ENCODE peak calls at places on chromosome 1, in six cellular contexts. E is K562, M is H1, R is GM12892, F is GM12878, H is HepG2. Q is an unnamed sample.

GRCh38 chr1:108346137-108346536 is 102.3 kb upstream of the NBPF4 start:
- DNase-seq in E (no peak), M (no peak), R (no peak), F (no peak), H (no peak), Q (no peak)

GRCh38 chr1:2969870-2970291 is 51.4 kb upstream of the ACTRT2 start:
- DNase-seq in E (no peak), M (no peak), R (no peak), F (no peak), H (no peak), Q (no peak)

GRCh38 chr1:212655668-212656440 is 43.8 kb downstream of the BATF3 start:
- DNase-seq in E (no peak), M (no peak), R (no peak), F (no peak), H (no peak), Q (no peak)

GRCh38 chr1:104953555-104953954 is 1203.9 kb downstream of the AMY1C start:
- DNase-seq in E (no peak), M (no peak), R (no peak), F (no peak), H (no peak), Q (no peak)

GRCh38 chr1:244087021-244087560 is 36.0 kb downstream of the ZBTB18 start:
- DNase-seq in E (no peak), M (no peak), R (no peak), F (no peak), H (no peak), Q (no peak)

GRCh38 chr1:100736324-100736723 is 16.8 kb downstream of the VCAM1 start:
- DNase-seq in E (no peak), M (no peak), R (no peak), F (no peak), H (no peak), Q (no peak)

GRCh38 chr1:233998926-233999325 is 94.5 kb downstream of the SLC35F3 start:
- DNase-seq in E (no peak), M (no peak), R (no peak), F (no peak), H (no peak), Q (no peak)

GRCh38 chr1:205504311-205505075 is at the start of gene CDK18:
- DNase-seq in E (peak), M (peak), R (no peak), F (no peak), H (peak), Q (no peak)

DNA sequence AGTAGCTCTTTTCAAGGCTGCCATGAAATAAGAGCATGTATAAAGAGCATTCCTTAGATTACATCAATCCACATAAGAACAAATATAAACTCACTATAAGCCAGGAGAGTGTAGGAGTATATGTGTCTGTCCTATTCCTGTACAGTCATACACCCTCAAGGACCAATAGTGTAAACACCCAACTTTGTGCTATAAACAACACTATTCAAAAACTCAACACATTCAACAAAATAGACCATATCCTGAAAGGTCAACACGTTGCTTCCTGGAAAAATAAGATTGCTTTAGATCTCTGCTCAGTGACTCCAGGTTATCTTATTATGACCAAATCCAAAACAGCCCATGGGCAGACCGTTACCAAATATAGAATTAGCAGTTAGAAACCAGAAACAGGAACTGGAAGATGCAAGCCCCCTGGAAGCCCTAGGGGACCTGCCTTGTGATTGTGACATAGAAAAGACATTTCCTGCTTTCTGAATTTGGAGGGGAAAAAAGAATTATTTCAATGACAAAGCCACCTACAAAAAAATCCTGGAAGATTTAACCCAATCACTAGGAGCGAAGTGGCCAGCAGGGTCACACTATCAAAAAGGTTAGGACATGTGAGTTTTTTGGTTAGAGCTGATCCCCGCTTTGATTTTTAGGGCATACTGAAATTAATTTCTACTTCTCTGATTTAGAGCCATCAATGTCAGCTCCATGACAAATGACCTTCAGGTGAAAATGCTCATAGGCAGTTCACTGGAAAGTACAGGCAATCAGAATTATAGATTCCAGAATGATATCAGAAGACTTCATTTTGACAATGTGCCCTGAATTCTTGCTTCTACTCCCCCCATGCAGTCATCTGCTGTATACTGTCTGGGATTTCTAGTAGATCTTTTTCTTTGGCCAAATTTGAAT is 59.9 kb downstream of the LRRC8C start:
- DNase-seq in E (no peak), M (no peak), R (no peak), F (peak), H (no peak), Q (no peak)
- TF ChIP-seq POLR2A in E (no peak), M (no peak), R (no peak), F (no peak), H (no peak), Q (no peak)

DNA sequence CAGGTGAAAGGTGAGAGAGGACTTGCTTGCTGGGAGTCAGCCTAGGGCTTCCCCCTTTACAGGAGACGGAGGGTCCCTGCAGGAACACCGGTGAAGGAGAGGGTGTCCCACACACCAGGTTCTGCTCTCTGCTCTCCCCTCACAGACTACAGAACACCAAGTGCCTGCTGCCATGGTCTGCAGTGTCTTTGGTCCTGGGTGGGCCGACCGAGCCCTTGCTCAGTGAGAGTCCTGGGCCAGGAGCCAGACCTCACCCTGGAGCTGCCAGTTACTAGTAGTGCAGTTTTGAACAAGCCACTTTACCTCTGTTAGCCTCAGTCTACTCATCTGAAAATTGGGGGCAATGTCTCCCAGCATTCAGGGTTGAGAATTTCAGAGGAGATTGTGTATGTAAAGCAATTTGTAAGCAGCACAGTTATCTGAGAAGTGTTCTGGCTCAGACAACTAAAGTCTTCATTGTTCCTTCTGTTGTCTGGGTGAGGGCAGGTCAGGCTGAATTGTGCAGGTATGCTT is 2.7 kb upstream of the IL6R start:
- DNase-seq in E (no peak), M (no peak), R (no peak), F (no peak), H (no peak), Q (no peak)
- TF ChIP-seq POLR2AphosphoS5 in E (no peak), M (no peak), R (no peak), F (no peak), H (no peak), Q (no peak)

GRCh38 chr1:90557706-90558105 is 159.4 kb downstream of the BARHL2 start:
- DNase-seq in E (no peak), M (no peak), R (no peak), F (no peak), H (no peak), Q (no peak)

GRCh38 chr1:90561384-90561783 is 155.7 kb downstream of the BARHL2 start:
- DNase-seq in E (no peak), M (peak), R (no peak), F (no peak), H (no peak), Q (no peak)

GRCh38 chr1:90558126-90558525 is 159.0 kb downstream of the BARHL2 start:
- DNase-seq in E (peak), M (no peak), R (no peak), F (no peak), H (no peak), Q (no peak)

GRCh38 chr1:90561926-90562325 is 155.2 kb downstream of the BARHL2 start:
- DNase-seq in E (no peak), M (peak), R (no peak), F (no peak), H (no peak), Q (no peak)

DNA sequence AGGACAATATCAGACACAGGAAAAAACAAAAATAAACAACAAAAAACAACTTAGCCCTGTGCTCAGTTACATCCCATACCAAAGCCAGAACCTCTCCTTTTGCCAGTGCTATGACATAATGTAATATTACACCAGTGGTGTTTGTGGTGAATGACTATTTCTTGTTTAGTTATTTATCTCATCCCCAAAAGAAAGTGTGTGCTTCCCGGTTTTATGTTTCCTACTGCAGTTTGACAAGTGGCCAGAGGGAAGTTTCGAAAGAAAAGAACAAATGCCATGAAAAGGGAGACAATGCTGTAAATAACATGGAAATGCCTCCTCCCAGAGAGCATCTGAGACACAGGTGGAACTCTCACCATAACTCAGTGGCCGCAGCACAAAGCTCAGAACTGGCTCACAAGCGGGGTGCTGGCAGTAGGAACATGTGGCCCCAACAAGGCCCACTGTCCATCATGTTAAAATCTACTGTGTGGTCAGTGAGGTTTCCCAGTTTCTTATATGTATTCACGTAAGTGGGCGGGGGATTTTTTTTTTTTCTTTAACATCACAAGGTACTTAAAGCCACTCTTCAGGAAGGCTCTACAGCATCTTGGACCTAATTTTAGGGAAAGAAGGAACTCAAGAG is 158.2 kb downstream of the BARHL2 start:
- DNase-seq in E (no peak), M (no peak), R (no peak), F (no peak), H (no peak), Q (no peak)
- TF ChIP-seq TAF1 in E (no peak), M (no peak), R (no peak), F (no peak), H (no peak), Q (no peak)

DNA sequence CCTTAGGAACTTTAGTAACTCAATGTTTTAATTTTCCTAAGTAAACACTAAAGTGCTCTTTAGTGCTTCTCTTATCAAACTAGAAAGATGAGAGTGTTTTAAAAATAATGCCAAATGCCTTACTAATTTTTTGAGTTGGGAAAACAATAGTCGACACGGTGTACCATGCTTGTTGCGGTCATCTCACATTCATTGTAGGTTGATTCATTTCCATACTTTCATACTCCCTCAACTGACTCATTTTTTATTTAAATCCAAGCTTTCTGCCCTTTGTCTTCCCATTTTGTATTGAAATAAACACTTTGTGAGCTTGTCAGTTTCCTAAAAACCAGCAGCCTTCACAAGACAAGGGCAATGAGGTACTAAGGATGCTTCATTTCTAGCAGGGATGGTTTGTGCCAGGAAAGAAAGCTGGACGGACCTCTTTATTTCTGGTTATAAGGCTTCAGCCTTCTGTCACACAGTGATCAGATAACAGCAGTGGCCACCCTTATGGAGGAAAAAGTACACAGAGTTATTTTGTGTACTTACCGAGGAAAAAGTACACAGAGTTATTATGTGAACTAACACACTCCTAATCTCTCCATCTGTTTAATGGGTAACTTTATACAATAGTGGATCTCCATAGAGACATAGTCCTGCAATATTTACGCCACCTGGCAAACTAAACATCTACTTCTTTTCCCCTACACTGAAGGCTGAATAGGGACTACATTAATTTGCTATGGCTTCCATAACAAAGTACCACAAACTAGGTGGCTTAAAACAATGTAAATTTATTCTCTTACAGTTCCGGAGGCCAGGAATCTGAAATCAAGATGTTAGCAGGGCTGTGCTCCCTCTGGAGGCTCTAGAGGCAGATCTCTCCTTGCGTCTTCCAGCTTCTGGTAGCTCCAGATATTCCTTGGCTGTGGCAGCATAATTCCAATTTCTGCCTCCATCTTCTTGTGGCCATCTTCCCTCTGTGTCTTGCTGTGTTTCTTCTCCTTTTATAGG is 13.0 kb upstream of the CCDC190 start:
- DNase-seq in E (no peak), M (no peak), R (no peak), F (no peak), H (peak), Q (no peak)
- TF ChIP-seq POLR2A in E (no peak), M (no peak), R (no peak), F (no peak), H (no peak), Q (no peak)

GRCh38 chr1:152442765-152443164 is 28.7 kb upstream of the CRNN start:
- DNase-seq in E (no peak), M (no peak), R (no peak), F (no peak), H (no peak), Q (no peak)

GRCh38 chr1:152440635-152441471 is 26.8 kb upstream of the CRNN start:
- DNase-seq in E (peak), M (peak), R (peak), F (peak), H (peak), Q (peak)

GRCh38 chr1:152441756-152442155 is 27.7 kb upstream of the CRNN start:
- DNase-seq in E (no peak), M (no peak), R (no peak), F (no peak), H (no peak), Q (no peak)

GRCh38 chr1:152442291-152442690 is 28.2 kb upstream of the CRNN start:
- DNase-seq in E (no peak), M (no peak), R (no peak), F (no peak), H (no peak), Q (no peak)

DNA sequence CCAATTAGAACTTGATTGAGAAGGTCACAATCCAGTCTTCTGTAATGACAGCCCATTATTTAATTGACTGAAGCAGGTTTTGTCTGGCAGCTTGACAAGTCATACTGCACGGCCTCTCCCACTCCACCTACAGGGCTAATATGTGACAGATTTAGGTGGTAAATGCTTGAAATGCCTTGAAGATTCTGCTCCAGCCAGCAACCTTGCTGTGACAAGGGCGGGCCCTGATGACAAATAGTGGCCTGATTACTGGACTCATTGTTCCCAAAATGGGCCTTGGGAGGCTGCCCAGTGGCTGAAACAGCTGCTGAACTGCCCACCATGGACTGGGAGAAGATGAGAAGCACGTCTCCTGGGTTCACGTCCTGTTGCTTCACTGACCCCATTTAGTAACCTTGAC is 30.0 kb upstream of the CRNN start:
- DNase-seq in E (no peak), M (no peak), R (no peak), F (no peak), H (no peak), Q (no peak)
- TF ChIP-seq POLR2AphosphoS5 in E (no peak), M (no peak), R (no peak), F (no peak), H (no peak), Q (no peak)

GRCh38 chr1:210302501-210302900 is 26.2 kb upstream of the HHAT start:
- DNase-seq in E (no peak), M (no peak), R (no peak), F (no peak), H (no peak), Q (no peak)
- TF ChIP-seq TAF1 in E (no peak), M (no peak), R (no peak), F (no peak), H (no peak), Q (no peak)

DNA sequence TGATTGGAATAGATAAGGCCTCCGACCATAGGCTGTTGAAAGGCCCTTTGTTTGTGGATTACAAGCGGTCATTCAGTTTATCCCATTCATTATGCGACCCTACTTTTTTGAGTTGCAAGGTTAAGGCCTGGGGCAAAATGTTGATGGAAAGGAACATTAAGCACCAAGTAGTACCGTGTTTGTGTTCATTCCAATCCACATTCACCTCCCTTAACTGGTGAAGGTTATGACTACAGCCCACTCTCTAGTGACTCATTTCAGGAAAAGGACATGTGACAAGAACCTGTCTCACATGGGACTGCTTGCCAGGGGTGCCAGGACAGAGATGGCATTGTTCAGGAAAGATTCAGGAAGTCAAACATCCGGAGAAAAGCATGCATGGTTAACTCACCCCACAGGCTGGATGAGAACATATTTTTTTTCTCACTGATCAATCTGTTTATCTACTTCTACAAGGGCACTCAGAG is 81.6 kb downstream of the CD58 start:
- DNase-seq in E (no peak), M (no peak), R (no peak), F (no peak), H (peak), Q (no peak)
- TF ChIP-seq POLR2A in E (no peak), M (no peak), R (no peak), F (no peak), H (no peak), Q (no peak)

DNA sequence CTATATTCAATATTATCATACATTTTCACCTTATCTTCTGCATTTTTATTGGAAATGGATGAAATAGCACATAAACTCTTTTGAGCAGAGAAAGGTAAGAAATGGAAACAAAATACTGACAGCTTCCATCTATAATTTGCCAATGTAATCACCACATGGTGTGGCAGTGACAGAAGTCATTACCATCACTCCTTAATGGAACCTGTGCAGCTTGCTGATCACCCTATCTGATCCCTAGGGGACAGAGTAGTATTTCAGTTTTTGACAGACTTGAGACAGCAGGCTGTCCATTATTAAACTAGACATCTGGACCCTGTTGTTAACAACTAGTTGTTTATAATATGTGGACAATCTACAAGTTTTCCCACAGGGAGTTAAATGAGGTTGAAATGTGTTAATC is 9.3 kb downstream of the KCNT2 start:
- DNase-seq in E (no peak), M (no peak), R (no peak), F (no peak), H (no peak), Q (no peak)
- TF ChIP-seq POLR2AphosphoS5 in E (no peak), M (no peak), R (no peak), F (no peak), H (no peak), Q (no peak)